ENCODE peak calls at places on chromosomes 7 and 10, in four cellular contexts. One of them, this sample, is unnamed.

GRCh38 chr10:92712016-92712889 is 22.5 kb downstream of the HHEX start:
- DNase-seq in smooth muscle cell of the brain vasculature: no peak
- DNase-seq in thoracic aorta: no peak
- DNase-seq in stimulated activated CD4-positive, alpha-beta T cell treated with anti-CD3 and anti-CD28 coated beads, Interleukin-1b, Interleukin-23, amount 100 ng/mL, for 1 hour: no peak
- DNase-seq in this sample: no peak

GRCh38 chr7:92366730-92367129 is 80.6 kb upstream of the GATAD1 start:
- DNase-seq in smooth muscle cell of the brain vasculature: no peak
- DNase-seq in thoracic aorta: no peak
- DNase-seq in stimulated activated CD4-positive, alpha-beta T cell treated with anti-CD3 and anti-CD28 coated beads, Interleukin-1b, Interleukin-23, amount 100 ng/mL, for 1 hour: no peak
- DNase-seq in this sample: no peak

GRCh38 chr7:24734306-24734705 is 23.0 kb downstream of the GSDME start:
- DNase-seq in smooth muscle cell of the brain vasculature: no peak
- DNase-seq in thoracic aorta: no peak
- DNase-seq in stimulated activated CD4-positive, alpha-beta T cell treated with anti-CD3 and anti-CD28 coated beads, Interleukin-1b, Interleukin-23, amount 100 ng/mL, for 1 hour: no peak
- DNase-seq in this sample: no peak

GRCh38 chr10:112615269-112615668 is 168.3 kb downstream of the VTI1A start:
- DNase-seq in smooth muscle cell of the brain vasculature: no peak
- DNase-seq in thoracic aorta: no peak
- DNase-seq in stimulated activated CD4-positive, alpha-beta T cell treated with anti-CD3 and anti-CD28 coated beads, Interleukin-1b, Interleukin-23, amount 100 ng/mL, for 1 hour: no peak
- DNase-seq in this sample: no peak

GRCh38 chr7:155796381-155797261 is 15.6 kb downstream of the SHH start:
- DNase-seq in smooth muscle cell of the brain vasculature: no peak
- DNase-seq in thoracic aorta: no peak
- DNase-seq in stimulated activated CD4-positive, alpha-beta T cell treated with anti-CD3 and anti-CD28 coated beads, Interleukin-1b, Interleukin-23, amount 100 ng/mL, for 1 hour: peak; percentile 66
- DNase-seq in this sample: no peak

GRCh38 chr7:44408596-44408995 is 81.9 kb downstream of the NUDCD3 start:
- DNase-seq in smooth muscle cell of the brain vasculature: peak; percentile 66
- DNase-seq in thoracic aorta: no peak
- DNase-seq in stimulated activated CD4-positive, alpha-beta T cell treated with anti-CD3 and anti-CD28 coated beads, Interleukin-1b, Interleukin-23, amount 100 ng/mL, for 1 hour: no peak
- DNase-seq in this sample: no peak

GRCh38 chr10:97325754-97326153 is 6.7 kb downstream of the FRAT1 start:
- DNase-seq in smooth muscle cell of the brain vasculature: no peak
- DNase-seq in thoracic aorta: no peak
- DNase-seq in stimulated activated CD4-positive, alpha-beta T cell treated with anti-CD3 and anti-CD28 coated beads, Interleukin-1b, Interleukin-23, amount 100 ng/mL, for 1 hour: no peak
- DNase-seq in this sample: no peak

GRCh38 chr7:82221152-82221674 is 222.4 kb downstream of the CACNA2D1 start:
- DNase-seq in smooth muscle cell of the brain vasculature: no peak
- DNase-seq in thoracic aorta: no peak
- DNase-seq in stimulated activated CD4-positive, alpha-beta T cell treated with anti-CD3 and anti-CD28 coated beads, Interleukin-1b, Interleukin-23, amount 100 ng/mL, for 1 hour: no peak
- DNase-seq in this sample: no peak

GRCh38 chr7:2665359-2665791 is 22.6 kb upstream of the AMZ1 start:
- DNase-seq in smooth muscle cell of the brain vasculature: no peak
- DNase-seq in thoracic aorta: no peak
- DNase-seq in stimulated activated CD4-positive, alpha-beta T cell treated with anti-CD3 and anti-CD28 coated beads, Interleukin-1b, Interleukin-23, amount 100 ng/mL, for 1 hour: no peak
- DNase-seq in this sample: no peak

GRCh38 chr10:16611037-16611436 is 89.4 kb upstream of the C1QL3 start:
- DNase-seq in smooth muscle cell of the brain vasculature: no peak
- DNase-seq in thoracic aorta: no peak
- DNase-seq in stimulated activated CD4-positive, alpha-beta T cell treated with anti-CD3 and anti-CD28 coated beads, Interleukin-1b, Interleukin-23, amount 100 ng/mL, for 1 hour: no peak
- DNase-seq in this sample: no peak

GRCh38 chr7:34837826-34838225 is 179.8 kb downstream of the NPSR1 start:
- DNase-seq in smooth muscle cell of the brain vasculature: no peak
- DNase-seq in thoracic aorta: no peak
- DNase-seq in stimulated activated CD4-positive, alpha-beta T cell treated with anti-CD3 and anti-CD28 coated beads, Interleukin-1b, Interleukin-23, amount 100 ng/mL, for 1 hour: no peak
- DNase-seq in this sample: no peak

GRCh38 chr7:108375668-108376067 is 80.6 kb downstream of the NRCAM start:
- DNase-seq in smooth muscle cell of the brain vasculature: no peak
- DNase-seq in thoracic aorta: no peak
- DNase-seq in stimulated activated CD4-positive, alpha-beta T cell treated with anti-CD3 and anti-CD28 coated beads, Interleukin-1b, Interleukin-23, amount 100 ng/mL, for 1 hour: no peak
- DNase-seq in this sample: no peak

GRCh38 chr10:77513220-77513619 is 124.4 kb downstream of the KCNMA1 start:
- DNase-seq in smooth muscle cell of the brain vasculature: no peak
- DNase-seq in thoracic aorta: no peak
- DNase-seq in stimulated activated CD4-positive, alpha-beta T cell treated with anti-CD3 and anti-CD28 coated beads, Interleukin-1b, Interleukin-23, amount 100 ng/mL, for 1 hour: no peak
- DNase-seq in this sample: no peak

GRCh38 chr10:58998924-58999713 is 177.3 kb upstream of the PHYHIPL start:
- DNase-seq in smooth muscle cell of the brain vasculature: no peak
- DNase-seq in thoracic aorta: peak; percentile 54
- DNase-seq in stimulated activated CD4-positive, alpha-beta T cell treated with anti-CD3 and anti-CD28 coated beads, Interleukin-1b, Interleukin-23, amount 100 ng/mL, for 1 hour: no peak
- DNase-seq in this sample: no peak

GRCh38 chr7:40810274-40810673 is 675.5 kb downstream of the SUGCT start:
- DNase-seq in smooth muscle cell of the brain vasculature: no peak
- DNase-seq in thoracic aorta: no peak
- DNase-seq in stimulated activated CD4-positive, alpha-beta T cell treated with anti-CD3 and anti-CD28 coated beads, Interleukin-1b, Interleukin-23, amount 100 ng/mL, for 1 hour: no peak
- DNase-seq in this sample: no peak

GRCh38 chr10:99777918-99778716 is 4.3 kb upstream of the ABCC2 start:
- DNase-seq in smooth muscle cell of the brain vasculature: no peak
- DNase-seq in thoracic aorta: no peak
- DNase-seq in stimulated activated CD4-positive, alpha-beta T cell treated with anti-CD3 and anti-CD28 coated beads, Interleukin-1b, Interleukin-23, amount 100 ng/mL, for 1 hour: no peak
- DNase-seq in this sample: no peak

GRCh38 chr10:17005621-17006566 is 123.7 kb downstream of the CUBN start:
- DNase-seq in smooth muscle cell of the brain vasculature: no peak
- DNase-seq in thoracic aorta: no peak
- DNase-seq in stimulated activated CD4-positive, alpha-beta T cell treated with anti-CD3 and anti-CD28 coated beads, Interleukin-1b, Interleukin-23, amount 100 ng/mL, for 1 hour: no peak
- DNase-seq in this sample: no peak

GRCh38 chr10:5318148-5318547 is 46.6 kb upstream of the UCN3 start:
- DNase-seq in smooth muscle cell of the brain vasculature: no peak
- DNase-seq in thoracic aorta: no peak
- DNase-seq in stimulated activated CD4-positive, alpha-beta T cell treated with anti-CD3 and anti-CD28 coated beads, Interleukin-1b, Interleukin-23, amount 100 ng/mL, for 1 hour: no peak
- DNase-seq in this sample: no peak

GRCh38 chr7:34058791-34059550 is 153.6 kb downstream of the BMPER start:
- DNase-seq in smooth muscle cell of the brain vasculature: no peak
- DNase-seq in thoracic aorta: no peak
- DNase-seq in stimulated activated CD4-positive, alpha-beta T cell treated with anti-CD3 and anti-CD28 coated beads, Interleukin-1b, Interleukin-23, amount 100 ng/mL, for 1 hour: no peak
- DNase-seq in this sample: no peak

GRCh38 chr10:99917963-99918825 is 91.6 kb downstream of the DNMBP start:
- DNase-seq in smooth muscle cell of the brain vasculature: peak; percentile 47
- DNase-seq in thoracic aorta: no peak
- DNase-seq in stimulated activated CD4-positive, alpha-beta T cell treated with anti-CD3 and anti-CD28 coated beads, Interleukin-1b, Interleukin-23, amount 100 ng/mL, for 1 hour: no peak
- DNase-seq in this sample: no peak

GRCh38 chr10:86663046-86663345 is 5.3 kb upstream of the LDB3 start:
- DNase-seq in smooth muscle cell of the brain vasculature: no peak
- DNase-seq in thoracic aorta: no peak
- DNase-seq in stimulated activated CD4-positive, alpha-beta T cell treated with anti-CD3 and anti-CD28 coated beads, Interleukin-1b, Interleukin-23, amount 100 ng/mL, for 1 hour: no peak
- DNase-seq in this sample: no peak

GRCh38 chr7:6446977-6447588 is 671 bp downstream of the DAGLB start:
- DNase-seq in smooth muscle cell of the brain vasculature: peak; percentile 46
- DNase-seq in thoracic aorta: peak; percentile 45
- DNase-seq in stimulated activated CD4-positive, alpha-beta T cell treated with anti-CD3 and anti-CD28 coated beads, Interleukin-1b, Interleukin-23, amount 100 ng/mL, for 1 hour: no peak
- DNase-seq in this sample: no peak

GRCh38 chr7:4845740-4846142 is 16.1 kb downstream of the PAPOLB start:
- DNase-seq in smooth muscle cell of the brain vasculature: no peak
- DNase-seq in thoracic aorta: no peak
- DNase-seq in stimulated activated CD4-positive, alpha-beta T cell treated with anti-CD3 and anti-CD28 coated beads, Interleukin-1b, Interleukin-23, amount 100 ng/mL, for 1 hour: no peak
- DNase-seq in this sample: peak; percentile 41

GRCh38 chr7:94975316-94975715 is 67.9 kb downstream of the PPP1R9A start:
- DNase-seq in smooth muscle cell of the brain vasculature: peak; percentile 37
- DNase-seq in thoracic aorta: no peak
- DNase-seq in stimulated activated CD4-positive, alpha-beta T cell treated with anti-CD3 and anti-CD28 coated beads, Interleukin-1b, Interleukin-23, amount 100 ng/mL, for 1 hour: no peak
- DNase-seq in this sample: no peak

GRCh38 chr10:97713351-97713827 is at the start of gene MARVELD1:
- DNase-seq in smooth muscle cell of the brain vasculature: no peak
- DNase-seq in thoracic aorta: peak; percentile 48
- DNase-seq in stimulated activated CD4-positive, alpha-beta T cell treated with anti-CD3 and anti-CD28 coated beads, Interleukin-1b, Interleukin-23, amount 100 ng/mL, for 1 hour: no peak
- DNase-seq in this sample: no peak

GRCh38 chr10:22491931-22492615 is 146.8 kb downstream of the SPAG6 start:
- DNase-seq in smooth muscle cell of the brain vasculature: no peak
- DNase-seq in thoracic aorta: no peak
- DNase-seq in stimulated activated CD4-positive, alpha-beta T cell treated with anti-CD3 and anti-CD28 coated beads, Interleukin-1b, Interleukin-23, amount 100 ng/mL, for 1 hour: no peak
- DNase-seq in this sample: no peak

GRCh38 chr10:34474060-34474376 is 341.1 kb downstream of the PARD3 start:
- DNase-seq in smooth muscle cell of the brain vasculature: no peak
- DNase-seq in thoracic aorta: no peak
- DNase-seq in stimulated activated CD4-positive, alpha-beta T cell treated with anti-CD3 and anti-CD28 coated beads, Interleukin-1b, Interleukin-23, amount 100 ng/mL, for 1 hour: no peak
- DNase-seq in this sample: no peak

GRCh38 chr10:11447571-11447970 is 163.9 kb downstream of the USP6NL start:
- DNase-seq in smooth muscle cell of the brain vasculature: no peak
- DNase-seq in thoracic aorta: no peak
- DNase-seq in stimulated activated CD4-positive, alpha-beta T cell treated with anti-CD3 and anti-CD28 coated beads, Interleukin-1b, Interleukin-23, amount 100 ng/mL, for 1 hour: no peak
- DNase-seq in this sample: no peak

GRCh38 chr7:19023477-19023876 is 94.0 kb downstream of the TWIST1 start:
- DNase-seq in smooth muscle cell of the brain vasculature: no peak
- DNase-seq in thoracic aorta: no peak
- DNase-seq in stimulated activated CD4-positive, alpha-beta T cell treated with anti-CD3 and anti-CD28 coated beads, Interleukin-1b, Interleukin-23, amount 100 ng/mL, for 1 hour: no peak
- DNase-seq in this sample: no peak

GRCh38 chr7:100662377-100662776 is 6.1 kb upstream of the ACTL6B start:
- DNase-seq in smooth muscle cell of the brain vasculature: no peak
- DNase-seq in thoracic aorta: no peak
- DNase-seq in stimulated activated CD4-positive, alpha-beta T cell treated with anti-CD3 and anti-CD28 coated beads, Interleukin-1b, Interleukin-23, amount 100 ng/mL, for 1 hour: no peak
- DNase-seq in this sample: no peak

GRCh38 chr7:157120181-157120580 is 18.5 kb upstream of the UBE3C start:
- DNase-seq in smooth muscle cell of the brain vasculature: no peak
- DNase-seq in thoracic aorta: no peak
- DNase-seq in stimulated activated CD4-positive, alpha-beta T cell treated with anti-CD3 and anti-CD28 coated beads, Interleukin-1b, Interleukin-23, amount 100 ng/mL, for 1 hour: no peak
- DNase-seq in this sample: peak; percentile 81

GRCh38 chr7:129282865-129283264 is 58.0 kb downstream of the AHCYL2 start:
- DNase-seq in smooth muscle cell of the brain vasculature: no peak
- DNase-seq in thoracic aorta: no peak
- DNase-seq in stimulated activated CD4-positive, alpha-beta T cell treated with anti-CD3 and anti-CD28 coated beads, Interleukin-1b, Interleukin-23, amount 100 ng/mL, for 1 hour: no peak
- DNase-seq in this sample: no peak

GRCh38 chr7:96244992-96245292 is 77.0 kb downstream of the SLC25A13 start:
- DNase-seq in smooth muscle cell of the brain vasculature: no peak
- DNase-seq in thoracic aorta: no peak
- DNase-seq in stimulated activated CD4-positive, alpha-beta T cell treated with anti-CD3 and anti-CD28 coated beads, Interleukin-1b, Interleukin-23, amount 100 ng/mL, for 1 hour: no peak
- DNase-seq in this sample: no peak

GRCh38 chr7:65002972-65003585 is 3.4 kb downstream of the ERV3-1 start:
- DNase-seq in smooth muscle cell of the brain vasculature: no peak
- DNase-seq in thoracic aorta: no peak
- DNase-seq in stimulated activated CD4-positive, alpha-beta T cell treated with anti-CD3 and anti-CD28 coated beads, Interleukin-1b, Interleukin-23, amount 100 ng/mL, for 1 hour: no peak
- DNase-seq in this sample: no peak

GRCh38 chr7:2251841-2252771 is 10.1 kb downstream of the NUDT1 start:
- DNase-seq in smooth muscle cell of the brain vasculature: no peak
- DNase-seq in thoracic aorta: no peak
- DNase-seq in stimulated activated CD4-positive, alpha-beta T cell treated with anti-CD3 and anti-CD28 coated beads, Interleukin-1b, Interleukin-23, amount 100 ng/mL, for 1 hour: no peak
- DNase-seq in this sample: no peak

GRCh38 chr10:49661291-49661856 is 18.1 kb upstream of the C10orf53 start:
- DNase-seq in smooth muscle cell of the brain vasculature: no peak
- DNase-seq in thoracic aorta: no peak
- DNase-seq in stimulated activated CD4-positive, alpha-beta T cell treated with anti-CD3 and anti-CD28 coated beads, Interleukin-1b, Interleukin-23, amount 100 ng/mL, for 1 hour: no peak
- DNase-seq in this sample: no peak

GRCh38 chr7:100799037-100799896 is 28.1 kb downstream of the EPHB4 start:
- DNase-seq in smooth muscle cell of the brain vasculature: peak; percentile 33
- DNase-seq in thoracic aorta: no peak
- DNase-seq in stimulated activated CD4-positive, alpha-beta T cell treated with anti-CD3 and anti-CD28 coated beads, Interleukin-1b, Interleukin-23, amount 100 ng/mL, for 1 hour: peak; percentile 16
- DNase-seq in this sample: no peak

GRCh38 chr10:90872648-90873020 is 860 bp downstream of the RPP30 start:
- DNase-seq in smooth muscle cell of the brain vasculature: no peak
- DNase-seq in thoracic aorta: no peak
- DNase-seq in stimulated activated CD4-positive, alpha-beta T cell treated with anti-CD3 and anti-CD28 coated beads, Interleukin-1b, Interleukin-23, amount 100 ng/mL, for 1 hour: no peak
- DNase-seq in this sample: no peak

GRCh38 chr10:89613582-89613981 is 31.5 kb downstream of the PANK1 start:
- DNase-seq in smooth muscle cell of the brain vasculature: peak; percentile 52
- DNase-seq in thoracic aorta: no peak
- DNase-seq in stimulated activated CD4-positive, alpha-beta T cell treated with anti-CD3 and anti-CD28 coated beads, Interleukin-1b, Interleukin-23, amount 100 ng/mL, for 1 hour: no peak
- DNase-seq in this sample: no peak

This sample was measured in mesenteric fat pad.